ENCODE peak calls at places on chromosomes 6 and 20, in four cellular contexts. J is psoas muscle; E is naive thymus-derived CD4-positive, alpha-beta T cell; Z is heart left ventricle. G is an unnamed sample.

GRCh38 chr20:57890254-57890800 is 180.5 kb upstream of the PMEPA1 start:
- DNase-seq in Z (no peak), J (no peak), E (no peak), G (no peak)

GRCh38 chr20:38308047-38308438 is 4.1 kb downstream of the BPI start:
- DNase-seq in Z (no peak), E (no peak), J (no peak), G (no peak)

GRCh38 chr20:24617080-24617432 is 147.6 kb downstream of the SYNDIG1 start:
- DNase-seq in Z (no peak), E (no peak), J (no peak), G (no peak)

GRCh38 chr6:170290306-170291128 is at the start of gene DLL1:
- DNase-seq in J (peak; percentile 75), Z (peak; percentile 66), E (peak; percentile 41), G (peak; percentile 62)

GRCh38 chr6:117531346-117531745 is 48.9 kb downstream of the DCBLD1 start:
- DNase-seq in J (no peak), Z (no peak), E (no peak), G (no peak)

GRCh38 chr6:90217621-90218496 is 78.8 kb downstream of the BACH2 start:
- DNase-seq in Z (no peak), J (no peak), E (peak; percentile 77), G (peak; percentile 49)

GRCh38 chr20:54207743-54208491 is at the start of gene PFDN4:
- DNase-seq in E (peak; percentile 69), J (peak; percentile 90), Z (peak; percentile 85), G (peak; percentile 90)

GRCh38 chr20:54940471-54940870 is 465.1 kb downstream of the DOK5 start:
- DNase-seq in Z (no peak), J (no peak), E (no peak), G (no peak)

GRCh38 chr6:17596085-17596484 is 4.0 kb upstream of the FAM8A1 start:
- DNase-seq in E (no peak), Z (no peak), J (no peak), G (no peak)

GRCh38 chr6:38676974-38677544 is 25.9 kb downstream of the GLO1 start:
- DNase-seq in J (no peak), E (no peak), Z (no peak), G (no peak)

GRCh38 chr6:90155114-90155513 is 141.5 kb downstream of the BACH2 start:
- DNase-seq in Z (no peak), E (no peak), J (no peak), G (no peak)

GRCh38 chr6:154080434-154081189 is 41.6 kb downstream of the OPRM1 start:
- DNase-seq in J (no peak), E (no peak), Z (no peak), G (no peak)

GRCh38 chr20:25016471-25016870 is 23.9 kb upstream of the APMAP start:
- DNase-seq in Z (peak; percentile 24), J (no peak), E (no peak), G (no peak)

GRCh38 chr6:6556738-6557503 is 31.6 kb upstream of the LY86 start:
- DNase-seq in J (no peak), Z (no peak), E (peak; percentile 30), G (peak; percentile 48)

GRCh38 chr20:10398834-10399369 is 35.1 kb downstream of the MKKS start:
- DNase-seq in E (no peak), J (no peak), Z (no peak), G (no peak)

GRCh38 chr20:10408427-10408826 is 25.6 kb downstream of the MKKS start:
- DNase-seq in J (no peak), Z (no peak), E (no peak), G (no peak)

GRCh38 chr20:10404959-10405530 is 29.0 kb downstream of the MKKS start:
- DNase-seq in J (no peak), E (no peak), Z (no peak), G (no peak)

GRCh38 chr20:10402938-10403593 is 31.0 kb downstream of the MKKS start:
- DNase-seq in J (no peak), E (no peak), Z (no peak), G (no peak)

DNA sequence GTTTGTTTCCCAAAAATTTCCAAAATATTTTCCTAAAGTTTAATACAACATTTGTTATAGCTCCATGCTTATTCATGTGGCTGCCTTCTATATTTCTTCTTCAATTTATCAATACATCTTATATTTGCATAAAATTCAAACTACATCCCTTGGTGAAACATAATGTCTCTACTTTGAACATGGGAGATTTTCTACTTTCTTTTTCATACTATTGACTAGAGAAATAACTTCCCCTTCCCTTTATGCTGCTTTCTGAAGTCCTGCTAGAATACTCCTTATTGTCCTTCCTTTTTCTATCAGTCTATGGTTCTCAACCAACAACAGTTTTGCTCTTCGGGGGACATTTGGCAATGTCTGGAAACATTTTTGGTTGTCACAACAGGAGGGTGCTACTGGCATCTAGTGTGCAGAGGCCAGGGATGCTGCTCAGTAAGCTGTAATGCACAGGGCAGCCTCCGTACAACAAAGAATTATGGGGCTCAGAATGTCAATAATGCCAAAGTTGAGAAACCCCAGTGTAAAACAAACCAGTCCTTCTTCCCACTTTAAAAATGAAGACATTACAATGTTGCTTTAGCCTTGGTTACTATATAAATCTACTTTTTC is 29.9 kb downstream of the MKKS start:
- DNase-seq in Z (no peak), E (no peak), J (no peak), G (no peak)
- H3K36me3 ChIP-seq in Z (peaks cover 43% of the 10 kb centered on the region), E (no peaks in the 10 kb centered on the region), J (peaks cover 40% of the 10 kb centered on the region), G (peaks cover 7% of the 10 kb centered on the region)

GRCh38 chr20:59692139-59692538 is 87.8 kb downstream of the PHACTR3 start:
- DNase-seq in E (no peak), Z (peak; percentile 68), J (no peak), G (no peak)

GRCh38 chr20:59690976-59691375 is 86.6 kb downstream of the PHACTR3 start:
- DNase-seq in J (no peak), E (no peak), Z (no peak), G (no peak)

GRCh38 chr20:59690101-59690500 is 85.8 kb downstream of the PHACTR3 start:
- DNase-seq in Z (no peak), J (no peak), E (no peak), G (no peak)

GRCh38 chr20:59686404-59687346 is 82.3 kb downstream of the PHACTR3 start:
- DNase-seq in Z (no peak), E (no peak), J (no peak), G (no peak)

DNA sequence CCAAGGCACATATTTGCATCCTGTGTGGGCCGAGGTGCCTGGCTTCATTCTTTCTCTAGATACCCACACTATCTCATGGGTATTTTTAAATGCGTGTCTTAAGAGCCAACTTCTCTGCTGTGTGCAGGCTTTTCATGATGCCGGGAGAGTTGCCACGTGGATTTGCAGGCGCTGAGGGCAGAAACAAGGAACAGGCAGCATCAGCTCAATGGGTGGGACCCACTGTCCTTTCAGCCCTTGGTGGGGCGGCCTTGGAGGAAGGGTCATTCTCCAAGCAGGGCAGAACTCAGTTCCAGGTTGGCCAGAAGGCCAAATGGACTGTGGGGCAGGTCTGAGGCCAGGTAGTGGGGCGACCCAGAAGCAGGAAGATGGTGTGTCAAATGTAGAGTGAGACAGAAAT is 84.7 kb downstream of the PHACTR3 start:
- DNase-seq in J (no peak), E (no peak), Z (no peak), G (no peak)
- H3K9me3 ChIP-seq in J (no peaks in the 10 kb centered on the region), E (no peaks in the 10 kb centered on the region), Z (no peaks in the 10 kb centered on the region), G (no peaks in the 10 kb centered on the region)

GRCh38 chr20:63931735-63932134 is 24.5 kb downstream of the UCKL1 start:
- DNase-seq in J (no peak), Z (peak; percentile 30), E (no peak), G (no peak)

GRCh38 chr20:63933646-63934045 is 22.6 kb downstream of the UCKL1 start:
- DNase-seq in E (no peak), J (no peak), Z (peak; percentile 24), G (no peak)

GRCh38 chr20:63935447-63935846 is 20.8 kb downstream of the UCKL1 start:
- DNase-seq in Z (no peak), E (no peak), J (no peak), G (no peak)

GRCh38 chr20:63932606-63933160 is 23.5 kb downstream of the UCKL1 start:
- DNase-seq in J (no peak), E (no peak), Z (peak; percentile 23), G (no peak)

GRCh38 chr20:63934271-63935068 is 21.7 kb downstream of the UCKL1 start:
- DNase-seq in Z (peak; percentile 30), J (no peak), E (no peak), G (no peak)
- H3K36me3 ChIP-seq in Z (peaks cover 90% of the 10 kb centered on the region), J (peaks cover 70% of the 10 kb centered on the region), E (peaks cover 13% of the 10 kb centered on the region), G (peaks cover 6% of the 10 kb centered on the region)

GRCh38 chr6:168384045-168385038 is 56.6 kb upstream of the SMOC2 start:
- DNase-seq in J (no peak), E (no peak), Z (no peak), G (no peak)

GRCh38 chr6:168387426-168387825 is 53.6 kb upstream of the SMOC2 start:
- DNase-seq in Z (no peak), J (no peak), E (no peak), G (no peak)

GRCh38 chr6:168385858-168386735 is 54.9 kb upstream of the SMOC2 start:
- DNase-seq in J (no peak), Z (no peak), E (no peak), G (no peak)

GRCh38 chr6:168386973-168387372 is 54.0 kb upstream of the SMOC2 start:
- DNase-seq in J (no peak), Z (no peak), E (no peak), G (no peak)

DNA sequence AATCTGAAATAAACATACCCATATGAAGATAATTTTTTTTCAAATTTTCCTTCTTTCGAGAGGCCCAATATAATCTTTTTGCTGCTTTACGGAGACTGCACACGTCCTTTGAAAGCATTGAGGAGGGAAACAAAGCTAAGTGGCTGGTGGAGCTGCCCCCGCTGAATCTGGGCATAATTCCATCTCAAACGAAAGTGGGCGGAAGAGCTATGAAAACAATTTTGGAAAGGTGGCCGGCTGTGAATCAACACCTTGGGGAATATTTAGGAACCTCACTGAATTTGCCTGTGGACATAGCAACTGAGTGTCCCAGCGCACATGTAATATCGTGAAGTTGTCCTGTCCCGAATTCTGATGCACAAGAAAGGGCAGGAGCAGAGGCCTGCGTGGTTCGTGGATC is 55.6 kb upstream of the SMOC2 start:
- DNase-seq in E (no peak), J (no peak), Z (no peak), G (no peak)
- H3K9me3 ChIP-seq in E (no peaks in the 10 kb centered on the region), J (no peaks in the 10 kb centered on the region), Z (no peaks in the 10 kb centered on the region), G (no peaks in the 10 kb centered on the region)

GRCh38 chr6:130503146-130503545 is 137.3 kb downstream of the TMEM200A start:
- DNase-seq in Z (no peak), J (no peak), E (no peak), G (no peak)
- H3K36me3 ChIP-seq in Z (no peaks in the 10 kb centered on the region), J (no peaks in the 10 kb centered on the region), E (no peaks in the 10 kb centered on the region), G (no peaks in the 10 kb centered on the region)

GRCh38 chr20:59822291-59823029 is 111.0 kb downstream of the SYCP2 start:
- DNase-seq in E (no peak), J (no peak), Z (no peak), G (no peak)

GRCh38 chr20:59823456-59823855 is 110.0 kb downstream of the SYCP2 start:
- DNase-seq in E (no peak), Z (no peak), J (no peak), G (no peak)

GRCh38 chr20:59824711-59825562 is 108.5 kb downstream of the SYCP2 start:
- DNase-seq in J (no peak), Z (no peak), E (no peak), G (no peak)

GRCh38 chr20:59823030-59823423 is 110.4 kb downstream of the SYCP2 start:
- DNase-seq in J (no peak), E (no peak), Z (no peak), G (no peak)

GRCh38 chr20:59823860-59824259 is 109.6 kb downstream of the SYCP2 start:
- DNase-seq in J (no peak), Z (no peak), E (no peak), G (no peak)
- H3K9me3 ChIP-seq in J (no peaks in the 10 kb centered on the region), Z (no peaks in the 10 kb centered on the region), E (no peaks in the 10 kb centered on the region), G (no peaks in the 10 kb centered on the region)

GRCh38 chr6:85637579-85637978 is 5.1 kb downstream of the SYNCRIP start:
- DNase-seq in Z (no peak), E (no peak), J (no peak), G (no peak)
- H3K36me3 ChIP-seq in Z (peaks cover 84% of the 10 kb centered on the region), E (peaks cover 22% of the 10 kb centered on the region), J (peaks cover 88% of the 10 kb centered on the region), G (peaks cover 21% of the 10 kb centered on the region)

G was measured in mucosa of descending colon.